ENCODE peak calls at places on chromosome 6, in eight cellular contexts. Y is stimulated activated CD8-positive, alpha-beta memory T cell treated with anti-CD3 and anti-CD28 coated beads, Interleukin-7, amount 100 ng/mL, for 1 hour; J is OCI-M1; M is astrocyte of the spinal cord; F is mammary epithelial cell; W is stimulated activated CD4-positive, alpha-beta T cell treated with anti-CD3 and anti-CD28 coated beads, Interleukin-15, amount 100 ng/mL, for 1 hour; E is COLO829; P is GDM1. U is an unnamed sample.

GRCh38 chr6:168709034-168709433 is 268.1 kb downstream of the SMOC2 start:
- DNase-seq in J (no peak), P (no peak), M (no peak), F (no peak), Y (no peak), E (no peak), W (no peak), U (no peak)

GRCh38 chr6:35089935-35090505 is 51.1 kb downstream of the TCP11 start:
- DNase-seq in M (peak), E (no peak), W (no peak), Y (no peak), J (peak), P (no peak), F (peak), U (no peak)

GRCh38 chr6:31396422-31397152 is 6.8 kb upstream of the MICA start:
- DNase-seq in M (peak), J (peak), E (peak), W (peak), P (peak), Y (peak), F (peak), U (peak)

GRCh38 chr6:128882991-128883571 is at the start of gene LAMA2:
- DNase-seq in W (peak), M (peak), J (no peak), E (no peak), F (no peak), Y (no peak), P (no peak), U (peak)

GRCh38 chr6:9192405-9192909 is 757.1 kb upstream of the SLC35B3 start:
- DNase-seq in Y (no peak), W (no peak), J (no peak), F (no peak), M (no peak), P (no peak), E (no peak), U (no peak)

GRCh38 chr6:96947055-96947454 is 22.5 kb downstream of the KLHL32 start:
- DNase-seq in E (no peak), J (no peak), P (no peak), M (no peak), Y (no peak), F (no peak), W (peak), U (no peak)

GRCh38 chr6:8492536-8493125 is 57.3 kb upstream of the SLC35B3 start:
- DNase-seq in Y (no peak), M (peak), P (no peak), J (no peak), E (peak), F (peak), W (no peak), U (no peak)

GRCh38 chr6:87237804-87238203 is 82.4 kb downstream of the ZNF292 start:
- DNase-seq in F (no peak), E (peak), W (no peak), Y (no peak), M (peak), J (peak), P (no peak), U (no peak)

GRCh38 chr6:67679566-67680296 is 955.4 kb upstream of the ADGRB3 start:
- DNase-seq in F (no peak), E (no peak), Y (no peak), P (no peak), W (no peak), J (no peak), M (peak), U (no peak)

GRCh38 chr6:131443514-131443913 is 129.5 kb upstream of the ARG1 start:
- DNase-seq in M (no peak), P (no peak), J (no peak), F (no peak), W (peak), E (no peak), Y (no peak), U (no peak)

GRCh38 chr6:157148391-157149323 is 174.7 kb downstream of the TMEM242 start:
- DNase-seq in W (no peak), Y (no peak), M (peak), E (peak), F (peak), P (no peak), J (no peak), U (peak)

GRCh38 chr6:32905078-32905477 is 35.8 kb downstream of the HLA-DMB start:
- DNase-seq in M (no peak), E (no peak), W (no peak), P (no peak), J (no peak), F (no peak), Y (no peak), U (no peak)

GRCh38 chr6:88983532-88983931 is 20.1 kb upstream of the RNGTT start:
- DNase-seq in M (peak), E (no peak), J (peak), W (no peak), Y (no peak), F (peak), P (no peak), U (peak)

GRCh38 chr6:24313477-24314141 is 44.2 kb downstream of the DCDC2 start:
- DNase-seq in Y (no peak), P (no peak), J (no peak), F (peak), W (no peak), M (peak), E (peak), U (peak)

GRCh38 chr6:170393807-170394399 is 87.3 kb downstream of the FAM120B start:
- DNase-seq in Y (no peak), W (no peak), M (peak), P (no peak), E (no peak), F (peak), J (no peak), U (no peak)

GRCh38 chr6:4727671-4728435 is 48.4 kb upstream of the CDYL start:
- DNase-seq in P (no peak), F (no peak), W (no peak), J (peak), Y (no peak), E (no peak), M (peak), U (peak)

U was measured in ELF-1.